ENCODE peak calls at places on chromosomes 4 and X, in seven cellular contexts. H, K, S, U, J, T and X are unnamed samples.

GRCh38 chrX:10101269-10101668 is 55.5 kb upstream of the CLCN4 start:
- DNase-seq in H (no peak), K (no peak), S (no peak), U (no peak), J (no peak), T (no peak), X (peak)

GRCh38 chrX:34927866-34928265 is 14.7 kb upstream of the FAM47B start:
- DNase-seq in H (no peak), K (no peak), S (no peak), U (no peak), J (no peak), T (no peak), X (no peak)

GRCh38 chrX:153989971-153990655 is 17.6 kb downstream of the TMEM187 start:
- DNase-seq in H (no peak), K (no peak), S (no peak), U (no peak), J (no peak), T (no peak), X (no peak)

GRCh38 chr4:1512738-1513660 is 106.8 kb upstream of the NKX1-1 start:
- DNase-seq in H (no peak), K (no peak), S (peak), U (no peak), J (peak), T (peak), X (peak)

GRCh38 chrX:10636337-10636736 is 16.0 kb upstream of the MID1 start:
- DNase-seq in H (no peak), K (peak), S (peak), U (peak), J (peak), T (no peak), X (no peak)

GRCh38 chr4:1784395-1784788 is 8.7 kb upstream of the FGFR3 start:
- DNase-seq in H (no peak), K (no peak), S (no peak), U (no peak), J (no peak), T (no peak), X (no peak)

GRCh38 chrX:64093761-64094160 is 111.7 kb downstream of the AMER1 start:
- DNase-seq in H (peak), K (peak), S (no peak), U (no peak), J (peak), T (no peak), X (no peak)

GRCh38 chr4:73811841-73812240 is 24.6 kb upstream of the CXCL6 start:
- DNase-seq in H (no peak), K (no peak), S (no peak), U (no peak), J (no peak), T (no peak), X (no peak)

GRCh38 chr4:182107931-182108330 is 135.3 kb upstream of the TENM3 start:
- DNase-seq in H (no peak), K (no peak), S (no peak), U (no peak), J (no peak), T (no peak), X (no peak)

GRCh38 chr4:110840221-110840654 is 217.4 kb upstream of the PITX2 start:
- DNase-seq in H (no peak), K (no peak), S (peak), U (no peak), J (peak), T (no peak), X (no peak)

GRCh38 chr4:77581724-77582123 is 23.9 kb upstream of the CXCL13 start:
- DNase-seq in H (no peak), K (peak), S (peak), U (no peak), J (no peak), T (no peak), X (no peak)

GRCh38 chr4:99317354-99317753 is 3.8 kb downstream of the ADH1B start:
- DNase-seq in H (no peak), K (no peak), S (no peak), U (no peak), J (no peak), T (no peak), X (no peak)

GRCh38 chr4:88963817-88964216 is 93.2 kb downstream of the FAM13A start:
- DNase-seq in H (no peak), K (no peak), S (peak), U (no peak), J (peak), T (no peak), X (no peak)

GRCh38 chr4:124903995-124904722 is 191.6 kb upstream of the ANKRD50 start:
- DNase-seq in H (no peak), K (no peak), S (peak), U (no peak), J (peak), T (no peak), X (peak)

GRCh38 chr4:4507923-4508322 is 33.9 kb downstream of the STX18 start:
- DNase-seq in H (peak), K (no peak), S (no peak), U (no peak), J (peak), T (no peak), X (no peak)

GRCh38 chrX:10470009-10470408 is 150.4 kb downstream of the MID1 start:
- DNase-seq in H (no peak), K (no peak), S (no peak), U (no peak), J (no peak), T (no peak), X (no peak)

GRCh38 chr4:177051473-177052060 is 258.1 kb upstream of the NEIL3 start:
- DNase-seq in H (peak), K (no peak), S (no peak), U (no peak), J (peak), T (no peak), X (peak)

GRCh38 chrX:12770440-12770839 is 20.8 kb upstream of the PRPS2 start:
- DNase-seq in H (peak), K (no peak), S (no peak), U (no peak), J (peak), T (no peak), X (no peak)

GRCh38 chr4:186810613-186811150 is 87.0 kb upstream of the FAT1 start:
- DNase-seq in H (no peak), K (no peak), S (no peak), U (no peak), J (no peak), T (no peak), X (no peak)